ENCODE peak calls at places on chromosomes 3 and 15, in eight cellular contexts. One of them, this sample, is unnamed.

GRCh38 chr3:169116056-169116693 is 547.3 kb downstream of the MECOM start:
- DNase-seq in colonic mucosa: peak; percentile 36
- DNase-seq in right lobe of liver: no peak
- DNase-seq in body of pancreas: no peak
- DNase-seq in IMR-90: no peak
- DNase-seq in heart left ventricle: no peak
- DNase-seq in H1: no peak
- DNase-seq in neural progenitor cell: no peak
- DNase-seq in this sample: no peak

GRCh38 chr3:119184808-119185690 is 11.7 kb downstream of the UPK1B start:
- DNase-seq in colonic mucosa: no peak
- DNase-seq in right lobe of liver: no peak
- DNase-seq in body of pancreas: no peak
- DNase-seq in IMR-90: peak; percentile 95
- DNase-seq in heart left ventricle: no peak
- DNase-seq in H1: no peak
- DNase-seq in neural progenitor cell: no peak
- DNase-seq in this sample: no peak

GRCh38 chr15:34161329-34161953 is 48.5 kb downstream of the KATNBL1 start:
- DNase-seq in colonic mucosa: no peak
- DNase-seq in right lobe of liver: no peak
- DNase-seq in body of pancreas: no peak
- DNase-seq in IMR-90: peak; percentile 11
- DNase-seq in heart left ventricle: no peak
- DNase-seq in H1: no peak
- DNase-seq in neural progenitor cell: no peak
- DNase-seq in this sample: no peak

GRCh38 chr15:40367673-40368611 is 9.9 kb downstream of the DISP2 start:
- DNase-seq in colonic mucosa: peak; percentile 85
- DNase-seq in right lobe of liver: peak; percentile 87
- DNase-seq in body of pancreas: peak; percentile 89
- DNase-seq in IMR-90: peak; percentile 87
- DNase-seq in heart left ventricle: peak; percentile 89
- DNase-seq in H1: peak; percentile 81
- DNase-seq in neural progenitor cell: peak; percentile 96
- DNase-seq in this sample: peak; percentile 94

GRCh38 chr3:66971891-66972551 is 26.1 kb upstream of the KBTBD8 start:
- DNase-seq in colonic mucosa: peak; percentile 83
- DNase-seq in right lobe of liver: peak; percentile 73
- DNase-seq in body of pancreas: peak; percentile 78
- DNase-seq in IMR-90: peak; percentile 70
- DNase-seq in heart left ventricle: peak; percentile 76
- DNase-seq in H1: peak; percentile 74
- DNase-seq in neural progenitor cell: peak; percentile 90
- DNase-seq in this sample: peak; percentile 76

GRCh38 chr15:91939432-91939831 is 85.9 kb downstream of the SLCO3A1 start:
- DNase-seq in colonic mucosa: no peak
- DNase-seq in right lobe of liver: no peak
- DNase-seq in body of pancreas: no peak
- DNase-seq in IMR-90: no peak
- DNase-seq in heart left ventricle: peak; percentile 85
- DNase-seq in H1: no peak
- DNase-seq in neural progenitor cell: no peak
- DNase-seq in this sample: no peak

GRCh38 chr3:151367448-151367847 is 17.1 kb downstream of the P2RY12 start:
- DNase-seq in colonic mucosa: no peak
- DNase-seq in right lobe of liver: no peak
- DNase-seq in body of pancreas: no peak
- DNase-seq in IMR-90: no peak
- DNase-seq in heart left ventricle: no peak
- DNase-seq in H1: no peak
- DNase-seq in neural progenitor cell: no peak
- DNase-seq in this sample: no peak

GRCh38 chr3:168591587-168591986 is 495.9 kb upstream of the GOLIM4 start:
- DNase-seq in colonic mucosa: no peak
- DNase-seq in right lobe of liver: no peak
- DNase-seq in body of pancreas: no peak
- DNase-seq in IMR-90: no peak
- DNase-seq in heart left ventricle: no peak
- DNase-seq in H1: no peak
- DNase-seq in neural progenitor cell: no peak
- DNase-seq in this sample: no peak

GRCh38 chr15:55526559-55527036 is 18.6 kb upstream of the DNAAF4 start:
- DNase-seq in colonic mucosa: no peak
- DNase-seq in right lobe of liver: no peak
- DNase-seq in body of pancreas: peak; percentile 20
- DNase-seq in IMR-90: peak; percentile 71
- DNase-seq in heart left ventricle: no peak
- DNase-seq in H1: no peak
- DNase-seq in neural progenitor cell: peak; percentile 63
- DNase-seq in this sample: no peak

GRCh38 chr3:43198791-43199644 is 87.3 kb upstream of the SNRK start:
- DNase-seq in colonic mucosa: no peak
- DNase-seq in right lobe of liver: no peak
- DNase-seq in body of pancreas: no peak
- DNase-seq in IMR-90: peak; percentile 25
- DNase-seq in heart left ventricle: no peak
- DNase-seq in H1: no peak
- DNase-seq in neural progenitor cell: no peak
- DNase-seq in this sample: no peak

GRCh38 chr3:50983887-50984286 is 309.2 kb downstream of the DOCK3 start:
- DNase-seq in colonic mucosa: no peak
- DNase-seq in right lobe of liver: no peak
- DNase-seq in body of pancreas: no peak
- DNase-seq in IMR-90: no peak
- DNase-seq in heart left ventricle: peak; percentile 32
- DNase-seq in H1: no peak
- DNase-seq in neural progenitor cell: no peak
- DNase-seq in this sample: no peak

GRCh38 chr3:50982540-50983325 is 308.0 kb downstream of the DOCK3 start:
- DNase-seq in colonic mucosa: no peak
- DNase-seq in right lobe of liver: no peak
- DNase-seq in body of pancreas: no peak
- DNase-seq in IMR-90: no peak
- DNase-seq in heart left ventricle: no peak
- DNase-seq in H1: no peak
- DNase-seq in neural progenitor cell: no peak
- DNase-seq in this sample: no peak

DNA sequence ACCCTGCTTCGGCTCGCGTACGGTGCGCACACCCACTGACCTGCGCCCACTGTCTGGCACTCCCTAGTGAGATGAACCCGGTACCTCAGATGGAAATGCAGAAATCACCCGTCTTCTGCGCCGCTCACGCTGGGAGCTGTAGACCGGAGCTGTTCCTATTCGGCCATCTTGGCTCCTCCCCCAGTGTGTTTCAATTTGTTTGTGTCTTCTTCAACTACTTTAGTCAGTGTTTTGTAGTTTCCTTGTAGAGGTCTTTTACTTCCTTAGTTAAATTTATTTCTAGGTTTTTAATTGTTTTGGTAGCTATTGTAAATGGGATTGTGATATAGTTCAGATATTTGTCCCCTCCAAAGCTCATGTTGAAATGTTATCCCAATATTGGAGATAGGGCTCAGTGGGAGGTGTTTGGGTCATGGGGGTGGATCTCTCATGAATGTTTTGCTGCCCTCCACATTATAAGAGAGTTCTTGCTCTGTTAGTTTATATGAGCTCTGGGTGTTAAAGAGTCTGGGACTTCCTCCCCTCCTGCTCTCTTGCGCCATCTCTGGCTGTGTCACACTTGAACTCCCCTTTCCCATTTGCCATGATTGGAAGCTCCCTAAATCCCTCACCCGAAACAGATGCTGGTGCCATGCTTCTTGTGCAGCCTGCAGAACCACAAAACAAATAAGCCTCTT is 304.4 kb downstream of the DOCK3 start:
- DNase-seq in colonic mucosa: no peak
- DNase-seq in right lobe of liver: no peak
- DNase-seq in body of pancreas: no peak
- DNase-seq in IMR-90: no peak
- DNase-seq in heart left ventricle: no peak
- DNase-seq in H1: no peak
- DNase-seq in neural progenitor cell: peak; percentile 9
- DNase-seq in this sample: no peak
- TF ChIP-seq CTCF in colonic mucosa: no peak
- TF ChIP-seq CTCF in right lobe of liver: no peak
- TF ChIP-seq CTCF in body of pancreas: no peak
- TF ChIP-seq CTCF in IMR-90: no peak
- TF ChIP-seq CTCF in heart left ventricle: no peak
- TF ChIP-seq CTCF in H1: peak; percentile 30
- TF ChIP-seq CTCF in neural progenitor cell: peak; percentile 35
- TF ChIP-seq CTCF in this sample: peak; percentile 6

DNA sequence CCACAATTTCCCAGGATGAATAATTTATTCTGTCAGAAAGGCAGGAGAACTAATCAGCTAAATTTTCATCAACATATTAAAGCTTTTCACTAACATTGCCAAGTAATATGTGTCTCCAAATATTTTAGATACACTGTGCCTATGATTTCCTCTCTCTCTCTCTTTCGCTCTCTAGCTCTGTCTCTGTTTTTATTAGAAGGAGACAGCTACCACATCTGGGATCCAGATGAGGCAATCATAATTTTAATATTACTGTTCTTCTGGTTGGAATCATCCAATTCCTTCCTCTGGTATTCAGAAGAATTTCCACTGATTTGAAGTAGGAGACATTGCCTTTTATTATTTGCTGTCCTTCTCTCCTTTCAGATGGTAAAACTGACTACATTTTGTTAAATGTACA is 21.7 kb upstream of the ZNF280D start:
- DNase-seq in colonic mucosa: no peak
- DNase-seq in right lobe of liver: no peak
- DNase-seq in body of pancreas: no peak
- DNase-seq in IMR-90: peak; percentile 30
- DNase-seq in heart left ventricle: no peak
- DNase-seq in H1: no peak
- DNase-seq in neural progenitor cell: no peak
- DNase-seq in this sample: no peak
- H3K4me1 ChIP-seq in colonic mucosa: no peaks in the 10 kb centered on the region
- H3K4me1 ChIP-seq in right lobe of liver: no peaks in the 10 kb centered on the region
- H3K4me1 ChIP-seq in body of pancreas: no peaks in the 10 kb centered on the region
- H3K4me1 ChIP-seq in IMR-90: peaks cover 9% of the 10 kb centered on the region
- H3K4me1 ChIP-seq in heart left ventricle: peaks cover 4% of the 10 kb centered on the region
- H3K4me1 ChIP-seq in H1: no peaks in the 10 kb centered on the region
- H3K4me1 ChIP-seq in neural progenitor cell: no peaks in the 10 kb centered on the region
- H3K4me1 ChIP-seq in this sample: no peaks in the 10 kb centered on the region

GRCh38 chr3:39126532-39127071 is 19.1 kb downstream of the TTC21A start:
- DNase-seq in colonic mucosa: peak; percentile 71
- DNase-seq in right lobe of liver: peak; percentile 30
- DNase-seq in body of pancreas: peak; percentile 73
- DNase-seq in IMR-90: peak; percentile 65
- DNase-seq in heart left ventricle: peak; percentile 69
- DNase-seq in H1: no peak
- DNase-seq in neural progenitor cell: peak; percentile 52
- DNase-seq in this sample: no peak
- TF ChIP-seq CTCF in colonic mucosa: peak; percentile 26
- TF ChIP-seq CTCF in right lobe of liver: peak; percentile 47
- TF ChIP-seq CTCF in body of pancreas: peak; percentile 45
- TF ChIP-seq CTCF in IMR-90: peak; percentile 65
- TF ChIP-seq CTCF in heart left ventricle: peak; percentile 68
- TF ChIP-seq CTCF in H1: peak; percentile 69
- TF ChIP-seq CTCF in neural progenitor cell: peak; percentile 63
- TF ChIP-seq CTCF in this sample: peak; percentile 12

DNA sequence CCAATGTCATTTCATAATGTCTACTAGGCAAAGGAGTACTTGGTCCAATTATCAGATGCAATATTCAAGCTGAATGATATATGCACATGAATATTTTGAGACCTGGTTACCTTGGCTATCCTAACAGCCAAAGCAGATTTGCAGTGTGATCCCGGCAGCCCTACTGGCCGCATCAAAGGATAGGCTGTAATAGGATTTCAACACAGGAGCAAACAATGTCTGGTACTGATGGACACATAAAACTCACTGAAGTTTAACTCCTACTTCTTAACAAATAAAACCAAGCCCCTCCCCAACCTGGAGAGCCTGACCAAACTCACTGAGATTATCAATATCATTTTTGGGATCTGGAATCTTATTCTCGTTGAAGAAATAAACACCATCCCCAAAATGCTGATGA is 130.2 kb downstream of the FOXP1 start:
- DNase-seq in colonic mucosa: no peak
- DNase-seq in right lobe of liver: no peak
- DNase-seq in body of pancreas: no peak
- DNase-seq in IMR-90: no peak
- DNase-seq in heart left ventricle: no peak
- DNase-seq in H1: no peak
- DNase-seq in neural progenitor cell: peak; percentile 21
- DNase-seq in this sample: no peak
- H3K4me1 ChIP-seq in colonic mucosa: peaks cover 11% of the 10 kb centered on the region
- H3K4me1 ChIP-seq in right lobe of liver: no peaks in the 10 kb centered on the region
- H3K4me1 ChIP-seq in body of pancreas: peaks cover 61% of the 10 kb centered on the region
- H3K4me1 ChIP-seq in IMR-90: peaks cover 13% of the 10 kb centered on the region
- H3K4me1 ChIP-seq in heart left ventricle: peaks cover 18% of the 10 kb centered on the region
- H3K4me1 ChIP-seq in H1: no peaks in the 10 kb centered on the region
- H3K4me1 ChIP-seq in neural progenitor cell: peaks cover 34% of the 10 kb centered on the region
- H3K4me1 ChIP-seq in this sample: peaks cover 31% of the 10 kb centered on the region

DNA sequence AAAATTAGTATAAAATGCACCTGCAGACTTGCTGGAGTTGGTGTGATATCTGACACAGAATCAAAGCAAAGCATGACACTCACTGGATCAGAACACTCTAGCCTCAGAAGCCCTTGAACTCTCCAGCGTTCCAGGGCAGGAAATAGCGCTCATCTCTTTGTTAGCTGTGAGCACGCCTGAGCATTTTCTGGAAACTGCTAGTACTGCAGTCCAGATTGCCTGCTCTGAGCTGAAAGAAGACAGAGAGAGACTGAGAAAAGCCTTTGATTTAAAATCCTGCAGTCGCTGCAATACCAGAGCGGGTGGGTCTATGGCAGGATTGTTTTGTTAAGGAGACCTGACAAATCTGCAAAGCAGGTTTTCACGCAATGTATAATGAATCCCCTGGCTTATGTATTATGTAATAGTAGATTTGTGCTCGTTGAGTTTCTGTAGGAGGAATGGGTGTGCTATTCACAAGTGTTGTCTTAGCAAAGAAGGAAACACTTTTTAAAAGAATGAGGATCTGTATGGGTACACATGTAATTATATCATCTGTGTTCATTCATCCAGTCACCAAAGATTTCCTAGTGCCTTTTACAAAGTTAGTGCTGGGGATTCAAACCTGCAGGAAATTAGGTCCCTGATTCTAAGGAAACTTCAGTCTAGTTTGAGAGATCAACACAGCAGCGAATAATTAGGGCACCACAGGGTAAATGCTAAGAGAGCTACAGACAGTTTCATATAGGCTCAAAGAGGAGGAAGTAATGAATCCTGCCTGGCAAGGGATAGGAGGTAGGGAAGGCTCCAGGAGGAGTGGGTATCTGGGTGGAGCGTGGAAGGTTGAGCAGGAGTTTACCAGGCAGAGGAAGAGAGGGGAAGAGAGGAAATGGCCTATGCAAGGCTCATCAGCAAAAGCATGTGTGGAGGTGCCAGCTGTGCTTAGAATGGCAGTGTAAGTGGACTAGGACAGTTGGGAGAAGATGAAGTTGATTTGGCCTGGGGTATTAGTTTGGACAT is 26.1 kb upstream of the MGLL start:
- DNase-seq in colonic mucosa: no peak
- DNase-seq in right lobe of liver: no peak
- DNase-seq in body of pancreas: no peak
- DNase-seq in IMR-90: peak; percentile 18
- DNase-seq in heart left ventricle: no peak
- DNase-seq in H1: no peak
- DNase-seq in neural progenitor cell: no peak
- DNase-seq in this sample: no peak
- TF ChIP-seq CTCF in colonic mucosa: no peak
- TF ChIP-seq CTCF in right lobe of liver: no peak
- TF ChIP-seq CTCF in body of pancreas: no peak
- TF ChIP-seq CTCF in IMR-90: no peak
- TF ChIP-seq CTCF in heart left ventricle: no peak
- TF ChIP-seq CTCF in H1: no peak
- TF ChIP-seq CTCF in neural progenitor cell: no peak
- TF ChIP-seq CTCF in this sample: no peak

GRCh38 chr3:139339219-139339906 is 4.5 kb upstream of the MRPS22 start:
- DNase-seq in colonic mucosa: no peak
- DNase-seq in right lobe of liver: no peak
- DNase-seq in body of pancreas: no peak
- DNase-seq in IMR-90: peak; percentile 6
- DNase-seq in heart left ventricle: no peak
- DNase-seq in H1: no peak
- DNase-seq in neural progenitor cell: no peak
- DNase-seq in this sample: no peak
- H3K4me1 ChIP-seq in colonic mucosa: no peaks in the 10 kb centered on the region
- H3K4me1 ChIP-seq in right lobe of liver: no peaks in the 10 kb centered on the region
- H3K4me1 ChIP-seq in body of pancreas: peaks cover 4% of the 10 kb centered on the region
- H3K4me1 ChIP-seq in IMR-90: no peaks in the 10 kb centered on the region
- H3K4me1 ChIP-seq in heart left ventricle: no peaks in the 10 kb centered on the region
- H3K4me1 ChIP-seq in H1: no peaks in the 10 kb centered on the region
- H3K4me1 ChIP-seq in neural progenitor cell: no peaks in the 10 kb centered on the region
- H3K4me1 ChIP-seq in this sample: no peaks in the 10 kb centered on the region

This sample was measured in mucosa of descending colon.